ENCODE peak calls at places on chromosomes 6 and 20, in eight cellular contexts. Y is left lung, I is BE2C, C is Caco-2, A is fibroblast of mammary gland, O is WERI-Rb-1, K is choroid plexus epithelial cell, T is AG10803. F is an unnamed sample.

GRCh38 chr20:48760403-48760889 is 67.4 kb downstream of the PREX1 start:
- DNase-seq in Y (no peak), I (no peak), C (no peak), K (peak), O (no peak), T (peak), A (peak), F (peak)

GRCh38 chr6:145656128-145656527 is 79.2 kb downstream of the EPM2A start:
- DNase-seq in O (no peak), C (no peak), A (no peak), Y (no peak), K (peak), I (no peak), T (no peak), F (no peak)

GRCh38 chr6:153484056-153484455 is 353.0 kb upstream of the RGS17 start:
- DNase-seq in K (no peak), A (no peak), T (no peak), Y (no peak), I (no peak), O (no peak), C (no peak), F (peak)

GRCh38 chr6:74356385-74356784 is 660.4 kb downstream of the CD109 start:
- DNase-seq in A (peak), Y (no peak), K (peak), C (no peak), O (no peak), I (no peak), T (peak), F (peak)

GRCh38 chr6:26604797-26605196 is 8.0 kb downstream of the ABT1 start:
- DNase-seq in T (no peak), A (no peak), O (no peak), C (no peak), I (no peak), K (no peak), Y (no peak), F (no peak)

GRCh38 chr6:43219119-43219518 is 10.2 kb downstream of the DNPH1 start:
- DNase-seq in O (no peak), A (no peak), I (no peak), T (no peak), Y (no peak), K (no peak), C (no peak), F (no peak)

GRCh38 chr20:50467618-50468373 is 42.4 kb upstream of the PTPN1 start:
- DNase-seq in K (peak), A (peak), Y (no peak), T (peak), O (peak), C (peak), I (peak), F (peak)

GRCh38 chr6:52115891-52116604 is 28.6 kb upstream of the PKHD1 start:
- DNase-seq in A (no peak), Y (no peak), T (no peak), C (peak), I (no peak), K (no peak), O (no peak), F (no peak)

GRCh38 chr6:5764401-5764955 is 242.2 kb downstream of the NRN1 start:
- DNase-seq in T (peak), O (no peak), Y (no peak), A (peak), K (peak), I (no peak), C (no peak), F (no peak)

GRCh38 chr6:110033749-110034636 is 55.9 kb downstream of the GPR6 start:
- DNase-seq in C (no peak), T (no peak), Y (no peak), A (no peak), K (no peak), O (no peak), I (no peak), F (no peak)

GRCh38 chr20:11350126-11351005 is 567.3 kb upstream of the BTBD3 start:
- DNase-seq in I (no peak), C (peak), Y (no peak), A (peak), K (peak), T (peak), O (no peak), F (peak)

GRCh38 chr20:24890286-24890685 is 58.8 kb upstream of the CST7 start:
- DNase-seq in O (no peak), T (no peak), K (no peak), A (no peak), C (no peak), Y (no peak), I (no peak), F (no peak)

GRCh38 chr6:48272518-48272917 is 161.5 kb upstream of the PTCHD4 start:
- DNase-seq in K (no peak), A (no peak), Y (no peak), C (no peak), O (no peak), I (no peak), T (no peak), F (no peak)

DNA sequence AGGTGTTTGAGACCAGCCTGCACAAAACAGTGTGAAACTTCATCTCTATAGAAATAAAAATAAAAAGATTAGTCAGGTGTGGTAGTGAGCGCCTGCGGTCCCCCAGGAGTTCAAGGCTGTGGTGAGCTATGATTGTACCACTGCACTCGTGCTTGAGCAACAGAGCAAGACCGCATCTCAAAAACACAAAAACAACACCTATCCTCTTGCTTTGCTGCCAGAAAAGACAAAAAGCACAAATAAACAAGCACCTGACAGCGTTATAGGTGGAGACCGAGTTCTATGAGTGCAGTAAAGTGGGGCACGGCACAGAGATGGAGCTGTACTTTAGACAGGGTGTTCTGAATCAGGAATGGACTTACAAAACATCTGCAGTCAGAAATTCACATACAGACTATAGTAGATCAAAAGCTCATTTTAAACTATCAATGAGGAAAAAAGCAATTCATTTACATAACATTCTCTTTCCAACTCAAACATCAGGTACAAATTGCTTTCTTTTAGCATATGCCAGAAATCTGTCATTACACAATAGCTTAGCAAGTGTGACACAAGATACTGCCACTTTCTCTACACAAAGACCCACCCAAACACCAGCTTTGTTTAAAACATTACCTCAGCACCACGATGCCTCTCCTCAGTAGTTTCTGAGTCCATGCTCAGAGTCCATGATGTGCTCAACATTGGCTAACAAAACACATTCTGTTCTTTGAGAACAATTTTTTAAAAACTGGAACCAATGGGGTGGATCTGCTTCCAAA is 10.1 kb downstream of the EZR start:
- DNase-seq in A (no peak), O (no peak), I (no peak), C (no peak), K (no peak), Y (no peak), T (peak), F (peak)
- H3K4me3 ChIP-seq in A (no peak), O (no peak), I (no peak), C (no peak), K (no peak), Y (no peak), T (no peak), F (no peak)

GRCh38 chr6:147770221-147770620 is 261.7 kb downstream of the SAMD5 start:
- DNase-seq in C (no peak), I (no peak), K (no peak), T (no peak), Y (no peak), O (no peak), A (no peak), F (no peak)

GRCh38 chr6:147779624-147780023 is 271.1 kb downstream of the SAMD5 start:
- DNase-seq in Y (no peak), C (no peak), T (no peak), O (no peak), A (no peak), K (no peak), I (no peak), F (no peak)

GRCh38 chr6:147772724-147773123 is 264.2 kb downstream of the SAMD5 start:
- DNase-seq in Y (no peak), C (no peak), T (no peak), A (no peak), I (no peak), O (no peak), K (no peak), F (no peak)

GRCh38 chr6:147776631-147777030 is 268.1 kb downstream of the SAMD5 start:
- DNase-seq in C (no peak), O (no peak), I (no peak), K (no peak), A (no peak), T (no peak), Y (no peak), F (no peak)

GRCh38 chr6:147774856-147775255 is 266.4 kb downstream of the SAMD5 start:
- DNase-seq in Y (no peak), T (no peak), K (peak), I (no peak), C (no peak), A (peak), O (no peak), F (no peak)
- TF ChIP-seq CTCF in Y (no peak), T (no peak), K (peak), I (peak), C (no peak), A (peak), O (peak), F (no peak)

GRCh38 chr20:64084209-64085152 is at the start of gene LKAAEAR1:
- DNase-seq in O (no peak), A (no peak), T (no peak), Y (no peak), K (no peak), I (no peak), C (no peak), F (no peak)
- H3K4me3 ChIP-seq in O (peak), A (peak), T (peak), Y (peak), K (peak), I (peak), C (peak), F (peak)

DNA sequence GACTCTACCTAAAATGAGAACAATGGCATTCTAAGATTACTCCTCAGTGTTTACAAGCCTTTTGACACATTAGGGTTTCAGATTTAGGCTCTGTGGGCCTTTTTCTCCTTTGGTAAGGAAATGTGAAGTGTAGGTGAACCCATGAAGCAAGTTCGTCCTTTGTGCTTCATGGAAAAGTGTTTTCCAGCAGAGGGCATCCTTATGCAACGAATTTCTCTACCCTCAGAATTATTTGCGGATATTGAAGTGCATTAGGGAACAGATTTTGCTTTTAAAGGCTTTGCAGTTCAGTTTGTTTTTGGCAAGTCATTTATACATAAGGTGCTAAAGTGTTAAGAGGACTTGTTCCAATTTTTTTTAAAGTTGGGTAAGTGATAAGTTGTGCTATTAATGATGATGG is 55.7 kb upstream of the FERMT1 start:
- DNase-seq in A (peak), Y (no peak), C (peak), I (no peak), K (peak), T (peak), O (no peak), F (peak)
- TF ChIP-seq CTCF in A (peak), Y (no peak), C (peak), I (peak), K (peak), T (peak), O (peak), F (peak)

DNA sequence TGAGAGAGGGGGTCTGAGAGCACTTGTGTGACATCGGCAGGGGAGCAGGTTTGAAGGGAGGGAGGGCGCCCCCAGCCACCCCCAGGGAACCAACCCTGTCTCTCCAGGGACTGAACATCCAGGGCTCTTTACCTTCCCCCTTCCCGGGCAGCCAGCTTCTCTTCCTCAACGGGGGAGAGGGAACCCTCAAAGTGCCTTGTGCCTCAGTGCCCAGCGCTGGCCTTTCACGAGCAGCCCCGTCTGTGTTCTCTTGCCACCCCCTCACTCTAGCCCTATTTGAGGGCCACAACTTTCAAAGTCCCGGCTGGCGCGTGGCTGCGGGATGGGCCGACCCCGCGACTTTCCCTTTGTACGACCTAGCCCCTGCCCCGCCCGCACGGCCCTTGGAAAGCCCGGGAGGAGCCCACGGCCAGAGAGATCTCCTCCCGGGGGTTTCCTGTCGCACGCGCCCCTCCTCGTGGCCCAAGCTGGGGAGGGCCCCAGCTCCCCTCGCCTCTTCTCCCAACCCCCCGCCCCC is 608 bp downstream of the SCRT2 start:
- DNase-seq in T (no peak), Y (no peak), I (peak), O (no peak), K (no peak), A (no peak), C (no peak), F (no peak)
- H3K4me3 ChIP-seq in T (no peak), Y (no peak), I (peak), O (peak), K (no peak), A (no peak), C (no peak), F (no peak)

DNA sequence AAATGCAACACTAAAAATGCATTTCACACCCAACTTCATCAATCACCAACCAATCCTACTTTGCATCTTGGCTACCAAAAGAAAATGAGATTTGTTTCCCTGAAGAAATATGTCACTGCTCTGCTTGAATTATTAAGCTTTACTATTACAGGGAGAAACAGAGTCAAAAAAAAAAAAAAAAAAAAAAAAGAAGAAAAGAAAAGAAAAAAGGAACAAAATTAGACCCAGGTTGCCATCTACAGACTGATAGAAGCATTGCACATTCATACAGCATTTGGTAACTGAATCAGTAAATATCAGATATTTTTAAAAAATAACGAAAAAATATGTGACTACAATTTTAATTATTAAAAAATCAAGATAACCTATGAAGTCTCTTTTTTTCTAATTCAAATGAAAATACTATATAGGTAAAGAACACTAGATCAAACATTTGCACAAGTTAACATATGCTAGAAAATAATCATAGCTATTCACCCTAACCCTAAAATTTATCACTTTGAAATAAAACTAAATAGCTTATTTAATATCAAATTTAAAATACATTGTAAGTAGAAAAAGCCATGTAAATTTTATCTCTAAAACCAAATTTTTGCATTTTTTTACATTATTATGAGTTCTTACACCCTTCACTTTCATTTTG is 83.3 kb downstream of the DCDC2 start:
- DNase-seq in Y (no peak), O (no peak), A (peak), T (peak), C (no peak), K (peak), I (no peak), F (peak)
- TF ChIP-seq CTCF in Y (peak), O (peak), A (peak), T (peak), C (peak), K (peak), I (peak), F (peak)

GRCh38 chr20:38304845-38305447 is 990 bp downstream of the BPI start:
- DNase-seq in T (peak), C (peak), A (peak), K (peak), Y (peak), I (peak), O (peak), F (peak)

GRCh38 chr20:38307371-38308046 is 3.6 kb downstream of the BPI start:
- DNase-seq in A (peak), T (peak), C (no peak), Y (no peak), O (peak), K (peak), I (no peak), F (peak)

GRCh38 chr20:38303908-38304379 is at the start of gene BPI:
- DNase-seq in Y (peak), T (peak), I (no peak), A (no peak), O (no peak), K (peak), C (no peak), F (no peak)

GRCh38 chr20:38308047-38308438 is 4.1 kb downstream of the BPI start:
- DNase-seq in A (peak), K (peak), T (no peak), Y (no peak), C (no peak), O (no peak), I (no peak), F (no peak)

GRCh38 chr20:38305541-38305940 is 1.6 kb downstream of the BPI start:
- DNase-seq in A (no peak), K (no peak), C (no peak), Y (no peak), T (no peak), O (no peak), I (no peak), F (no peak)
- H3K4me3 ChIP-seq in A (no peak), K (no peak), C (no peak), Y (no peak), T (no peak), O (no peak), I (no peak), F (no peak)

GRCh38 chr6:167826230-167827061 is at the start of gene AFDN:
- DNase-seq in A (no peak), O (peak), T (peak), I (peak), K (peak), Y (peak), C (peak), F (peak)
- TF ChIP-seq CTCF in A (no peak), O (peak), T (peak), I (peak), K (peak), Y (no peak), C (peak), F (peak)

GRCh38 chr6:130981409-130981808 is 81.6 kb downstream of the EPB41L2 start:
- DNase-seq in A (peak), O (no peak), Y (no peak), C (no peak), K (peak), I (no peak), T (peak), F (no peak)

GRCh38 chr6:130978180-130978579 is 84.9 kb downstream of the EPB41L2 start:
- DNase-seq in A (no peak), T (no peak), K (no peak), I (no peak), O (no peak), Y (no peak), C (no peak), F (no peak)

GRCh38 chr6:130982060-130982459 is 81.0 kb downstream of the EPB41L2 start:
- DNase-seq in O (no peak), I (no peak), T (no peak), K (no peak), Y (no peak), A (no peak), C (no peak), F (no peak)

GRCh38 chr6:130978660-130979396 is 84.2 kb downstream of the EPB41L2 start:
- DNase-seq in C (no peak), O (no peak), K (no peak), Y (no peak), I (no peak), A (no peak), T (no peak), F (no peak)

GRCh38 chr6:130980310-130981032 is 82.6 kb downstream of the EPB41L2 start:
- DNase-seq in C (no peak), T (no peak), Y (no peak), K (no peak), A (no peak), I (no peak), O (no peak), F (no peak)
- H3K4me3 ChIP-seq in C (no peak), T (no peak), Y (no peak), K (no peak), A (no peak), I (no peak), O (no peak), F (no peak)

GRCh38 chr6:135738646-135739045 is 112.9 kb upstream of the PDE7B start:
- DNase-seq in I (no peak), T (no peak), K (peak), O (no peak), Y (no peak), C (no peak), A (no peak), F (no peak)

GRCh38 chr6:135740580-135740979 is 110.9 kb upstream of the PDE7B start:
- DNase-seq in K (no peak), C (no peak), Y (no peak), A (no peak), T (no peak), O (no peak), I (no peak), F (no peak)

GRCh38 chr6:135739288-135739687 is 112.2 kb upstream of the PDE7B start:
- DNase-seq in I (no peak), K (peak), A (peak), Y (no peak), O (no peak), C (no peak), T (peak), F (no peak)

GRCh38 chr6:135748189-135748588 is 103.3 kb upstream of the PDE7B start:
- DNase-seq in I (no peak), T (no peak), K (no peak), O (no peak), Y (no peak), C (no peak), A (no peak), F (no peak)

DNA sequence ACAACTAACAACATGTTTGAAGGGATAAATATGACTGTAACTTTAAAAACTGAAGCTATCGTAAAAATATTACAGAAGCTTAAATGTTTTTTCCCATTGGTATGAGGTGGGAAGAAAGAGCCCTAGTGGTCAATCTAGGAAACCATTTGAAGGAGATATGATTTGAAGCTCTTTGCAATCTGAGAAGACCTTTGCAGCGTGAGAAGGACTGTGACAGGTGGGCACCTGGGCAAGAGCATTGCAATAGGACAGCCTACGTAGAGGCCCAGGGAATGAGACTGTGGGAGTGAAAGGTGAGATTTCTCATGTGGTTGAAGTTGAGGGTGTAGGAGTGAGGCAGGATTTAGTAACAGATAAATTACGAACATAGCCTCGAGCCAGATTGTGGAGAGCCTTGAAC is 108.0 kb upstream of the PDE7B start:
- DNase-seq in A (no peak), Y (no peak), O (no peak), C (no peak), I (no peak), K (no peak), T (no peak), F (no peak)
- TF ChIP-seq CTCF in A (no peak), Y (no peak), O (no peak), C (no peak), I (peak), K (no peak), T (no peak), F (peak)